ENCODE peak calls at places on chromosome 22, in four cellular contexts. Y is thoracic aorta, D is prostate gland, C is cardiac muscle cell. U is an unnamed sample. For H3K36me3, the result is how much of the 10 kb centered on the place peaks cover.

GRCh38 chr22:20203142-20204099 is 52.6 kb upstream of the CCDC188 start:
- DNase-seq in Y (no peak), D (no peak), C (no peak), U (no peak)

GRCh38 chr22:47006869-47007268 is 244.4 kb downstream of the TBC1D22A start:
- DNase-seq in Y (no peak), D (no peak), C (no peak), U (no peak)

GRCh38 chr22:37931893-37932389 is 21.5 kb downstream of the C22orf23 start:
- DNase-seq in Y (no peak), D (no peak), C (no peak), U (no peak)

GRCh38 chr22:24516301-24516737 is 21.2 kb downstream of the UPB1 start:
- DNase-seq in Y (no peak), D (no peak), C (peak), U (no peak)

GRCh38 chr22:27247691-27248434 is 553.7 kb downstream of the MN1 start:
- DNase-seq in Y (no peak), D (no peak), C (peak), U (no peak)

GRCh38 chr22:46587067-46587471 is 33.1 kb upstream of the GRAMD4 start:
- DNase-seq in Y (no peak), D (no peak), C (no peak), U (no peak)

GRCh38 chr22:28829358-28830181 is 29.2 kb upstream of the XBP1 start:
- DNase-seq in Y (no peak), D (peak), C (peak), U (peak)

GRCh38 chr22:31800065-31800464 is 46.2 kb downstream of the DEPDC5 start:
- DNase-seq in Y (no peak), D (no peak), C (no peak), U (no peak)

GRCh38 chr22:19063581-19064353 is 58.4 kb downstream of the DGCR2 start:
- DNase-seq in Y (no peak), D (no peak), C (peak), U (no peak)

GRCh38 chr22:19714320-19715252 is at the start of gene SEPTIN5:
- DNase-seq in Y (no peak), D (no peak), C (no peak), U (no peak)

GRCh38 chr22:49303781-49304461 is 523.8 kb downstream of the BRD1 start:
- DNase-seq in Y (no peak), D (no peak), C (no peak), U (peak)

GRCh38 chr22:22941831-22942510 is 54.4 kb downstream of the IGLL5 start:
- DNase-seq in Y (no peak), D (no peak), C (no peak), U (peak)

GRCh38 chr22:49023879-49024774 is 803.5 kb downstream of the BRD1 start:
- DNase-seq in Y (no peak), D (no peak), C (no peak), U (no peak)

GRCh38 chr22:30327864-30328345 is 1.2 kb upstream of the TBC1D10A start:
- DNase-seq in Y (no peak), D (peak), C (no peak), U (peak)

DNA sequence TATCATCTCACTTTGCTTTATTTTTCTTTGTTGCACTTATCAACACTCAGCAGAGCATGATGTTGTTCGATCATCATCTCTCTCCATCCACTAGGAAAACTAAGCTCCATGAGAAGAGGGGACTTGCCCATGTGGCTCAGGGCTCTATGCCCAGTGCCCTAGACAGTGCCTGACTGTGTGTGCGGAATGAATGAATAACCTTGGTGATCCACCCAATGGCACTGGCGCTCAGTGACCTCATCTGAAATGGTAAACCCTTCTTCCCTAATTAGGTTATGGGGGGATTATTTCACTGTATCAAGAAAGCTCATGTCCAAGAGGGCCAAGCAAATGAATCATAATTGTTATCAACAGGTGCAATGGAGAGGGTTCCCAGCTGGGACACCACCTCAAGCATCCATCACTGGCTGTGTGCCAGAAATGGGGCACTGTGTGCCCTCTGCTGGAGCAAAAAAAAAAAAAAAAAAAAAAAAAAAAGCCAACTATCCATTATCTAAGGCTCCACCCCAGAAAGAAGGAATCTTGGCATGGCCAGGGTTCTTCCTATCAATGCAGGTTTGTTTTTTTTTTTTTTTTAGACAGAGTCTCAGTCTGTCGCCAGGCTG is 172.6 kb downstream of the LARGE1 start:
- DNase-seq in Y (no peak), D (no peak), C (no peak), U (peak)
- H3K36me3 ChIP-seq in Y (under half), D (under half), C (under half), U (under half)

GRCh38 chr22:41124086-41124485 is 31.7 kb downstream of the EP300 start:
- DNase-seq in Y (no peak), D (no peak), C (no peak), U (no peak)
- H3K36me3 ChIP-seq in Y (under half), D (under half), C (under half), U (under half)

GRCh38 chr22:43948836-43949235 is 6.4 kb upstream of the SAMM50 start:
- DNase-seq in Y (no peak), D (no peak), C (no peak), U (no peak)

GRCh38 chr22:43945632-43946390 is 9.4 kb upstream of the SAMM50 start:
- DNase-seq in Y (no peak), D (peak), C (peak), U (peak)

GRCh38 chr22:43941449-43941848 is 13.8 kb upstream of the SAMM50 start:
- DNase-seq in Y (no peak), D (no peak), C (no peak), U (no peak)

GRCh38 chr22:43946391-43946680 is 8.9 kb upstream of the SAMM50 start:
- DNase-seq in Y (no peak), D (no peak), C (no peak), U (no peak)

GRCh38 chr22:43944670-43945430 is 10.4 kb upstream of the SAMM50 start:
- DNase-seq in Y (no peak), D (no peak), C (no peak), U (no peak)
- H3K36me3 ChIP-seq in Y (under half), D (under half), C (under half), U (under half)

GRCh38 chr22:36235585-36235984 is 3.7 kb downstream of the APOL2 start:
- DNase-seq in Y (no peak), D (no peak), C (no peak), U (no peak)

GRCh38 chr22:36232715-36233401 is 6.5 kb downstream of the APOL2 start:
- DNase-seq in Y (no peak), D (peak), C (no peak), U (no peak)

GRCh38 chr22:36234211-36234610 is 5.1 kb downstream of the APOL2 start:
- DNase-seq in Y (no peak), D (no peak), C (no peak), U (no peak)

GRCh38 chr22:36234919-36235318 is 4.4 kb downstream of the APOL2 start:
- DNase-seq in Y (no peak), D (no peak), C (peak), U (no peak)

DNA sequence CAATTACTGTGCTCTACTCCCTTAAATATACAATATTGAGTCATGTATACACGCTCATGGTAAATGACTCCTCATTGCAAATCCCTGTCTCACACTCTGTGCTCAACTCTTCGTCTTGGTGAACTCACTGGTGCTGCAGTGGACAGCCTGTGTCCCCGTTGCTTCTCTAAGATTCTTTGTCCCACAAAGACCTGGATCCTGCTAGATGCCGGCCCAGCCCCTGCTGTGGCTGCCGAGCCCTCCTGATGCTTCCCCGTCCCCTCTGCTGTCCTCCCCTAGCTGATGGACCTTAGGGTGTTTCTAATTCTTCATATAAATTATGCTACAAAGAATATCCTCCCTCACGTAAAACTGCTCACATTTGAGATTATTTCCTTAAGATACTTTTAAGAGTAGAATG is 5.5 kb downstream of the APOL2 start:
- DNase-seq in Y (no peak), D (no peak), C (no peak), U (no peak)
- H3K36me3 ChIP-seq in Y (under half), D (under half), C (under half), U (under half)

GRCh38 chr22:41215409-41215808 is 10.3 kb downstream of the L3MBTL2 start:
- DNase-seq in Y (no peak), D (no peak), C (no peak), U (no peak)
- H3K36me3 ChIP-seq in Y (under half), D (under half), C (under half), U (under half)

U was measured in colonic mucosa.